ENCODE peak calls at places on chromosomes 7 and 10, in six cellular contexts. C is activated CD4-positive, CD25-positive, alpha-beta regulatory T cell; N is AG09319; Q is pancreas; Z is activated naive CD4-positive, alpha-beta T cell; I is substantia nigra. U is an unnamed sample.
A peak's percentile ranks its signal among the peaks of the same experiment; 100 is the strongest.

GRCh38 chr7:55066938-55067337 is 48.1 kb downstream of the EGFR start:
- DNase-seq in Q (no peak), Z (no peak), I (no peak), C (no peak), N (no peak), U (no peak)

GRCh38 chr10:132938472-132939329 is 3.7 kb downstream of the CFAP46 start:
- DNase-seq in N (no peak), I (no peak), C (no peak), Z (no peak), Q (peak; percentile 50), U (peak; percentile 11)

GRCh38 chr7:151063212-151063561 is 3.8 kb downstream of the SLC4A2 start:
- DNase-seq in N (no peak), Q (peak; percentile 81), C (no peak), I (no peak), Z (no peak), U (no peak)

GRCh38 chr10:71302874-71303568 is 16.0 kb upstream of the SLC29A3 start:
- DNase-seq in C (no peak), Z (no peak), I (no peak), N (peak; percentile 16), Q (peak; percentile 17), U (no peak)

GRCh38 chr10:79298403-79299244 is 48.6 kb upstream of the PPIF start:
- DNase-seq in N (peak; percentile 84), Z (no peak), I (no peak), C (no peak), Q (peak; percentile 66), U (peak; percentile 62)

GRCh38 chr7:104552102-104552501 is 223.7 kb downstream of the LHFPL3 start:
- DNase-seq in N (no peak), I (peak; percentile 11), C (no peak), Z (no peak), Q (peak; percentile 30), U (no peak)

GRCh38 chr7:158760445-158760764 is 55.8 kb upstream of the NCAPG2 start:
- DNase-seq in N (no peak), Q (no peak), C (no peak), I (no peak), Z (no peak), U (no peak)

GRCh38 chr7:17301491-17302101 is 3.1 kb downstream of the AHR start:
- DNase-seq in C (peak; percentile 27), Z (peak; percentile 20), Q (no peak), I (peak; percentile 13), N (no peak), U (peak; percentile 63)

GRCh38 chr7:33766396-33766795 is 138.9 kb upstream of the BMPER start:
- DNase-seq in C (no peak), N (no peak), Z (no peak), Q (no peak), I (no peak), U (no peak)

GRCh38 chr10:114664127-114664526 is 6.1 kb upstream of the ABLIM1 start:
- DNase-seq in N (no peak), I (no peak), C (no peak), Z (no peak), Q (no peak), U (no peak)

GRCh38 chr10:76382381-76382851 is 951.0 kb downstream of the LRMDA start:
- DNase-seq in I (no peak), C (no peak), N (peak; percentile 92), Z (no peak), Q (no peak), U (no peak)

GRCh38 chr7:51027256-51028127 is 244.8 kb upstream of the GRB10 start:
- DNase-seq in I (no peak), Z (no peak), Q (no peak), N (no peak), C (no peak), U (no peak)

GRCh38 chr7:5217851-5218331 is 27.9 kb downstream of the WIPI2 start:
- DNase-seq in I (no peak), Q (no peak), Z (no peak), N (no peak), C (no peak), U (no peak)

GRCh38 chr7:39507866-39508551 is 58.2 kb upstream of the YAE1 start:
- DNase-seq in C (no peak), Z (no peak), Q (no peak), N (no peak), I (no peak), U (no peak)

GRCh38 chr10:132614431-132615341 is 77.1 kb downstream of the INPP5A start:
- DNase-seq in C (no peak), N (no peak), Z (no peak), I (no peak), Q (no peak), U (no peak)

GRCh38 chr10:77970869-77971803 is 44.6 kb upstream of the DLG5 start:
- DNase-seq in Q (no peak), C (no peak), N (peak; percentile 95), Z (no peak), I (no peak), U (peak; percentile 89)

GRCh38 chr7:2954433-2954853 is 89.2 kb downstream of the CARD11 start:
- DNase-seq in N (no peak), Z (peak; percentile 16), C (no peak), I (no peak), Q (no peak), U (no peak)

GRCh38 chr10:95600158-95600557 is 39.0 kb upstream of the SORBS1 start:
- DNase-seq in Q (no peak), I (no peak), N (no peak), C (no peak), Z (no peak), U (no peak)

GRCh38 chr10:130048081-130048480 is 62.5 kb downstream of the C10orf143 start:
- DNase-seq in I (no peak), Z (no peak), C (no peak), N (no peak), Q (no peak), U (no peak)

GRCh38 chr10:6204341-6205191 is 1.8 kb downstream of the PFKFB3 start:
- DNase-seq in I (no peak), C (no peak), N (no peak), Q (no peak), Z (no peak), U (peak; percentile 58)

GRCh38 chr7:131961281-131961680 is 404.9 kb upstream of the PODXL start:
- DNase-seq in Q (no peak), I (no peak), N (no peak), Z (no peak), C (no peak), U (no peak)

GRCh38 chr10:96130326-96130758 is 245 bp downstream of the ZNF518A start:
- DNase-seq in C (peak; percentile 62), Z (peak; percentile 66), N (peak; percentile 56), Q (peak; percentile 79), I (peak; percentile 68), U (no peak)

U was measured in ovary.